ENCODE peak calls at places on chromosomes 16 and 17, in eight cellular contexts. O is Kasumi-1, W is NCI-H1092 treated with DMSO at 0.1 percent for 48 hours, I is A549, E is C1 segment of cervical spinal cord, U is neural crest cell, H is COR-L47, D is GM10248. T is an unnamed sample.
A peak's percentile ranks its signal among the peaks of the same experiment; 100 is the strongest.

GRCh38 chr17:7613769-7614421 is 802 bp downstream of the FXR2 start:
- DNase-seq in O (no peak), W (no peak), I (peak; percentile 54), E (no peak), U (no peak), H (no peak), D (no peak), T (no peak)

GRCh38 chr17:4272213-4272975 is 8.6 kb upstream of the ANKFY1 start:
- DNase-seq in O (no peak), W (no peak), I (no peak), E (no peak), U (no peak), H (no peak), D (no peak), T (no peak)

GRCh38 chr16:84117482-84117843 is 721 bp upstream of the MBTPS1 start:
- DNase-seq in O (peak; percentile 62), W (peak; percentile 39), I (peak; percentile 45), E (no peak), U (no peak), H (peak; percentile 36), D (peak; percentile 47), T (no peak)

GRCh38 chr16:3282103-3282746 is 1.1 kb upstream of the ZNF263 start:
- DNase-seq in O (peak; percentile 39), W (peak; percentile 91), I (no peak), E (no peak), U (no peak), H (peak; percentile 66), D (no peak), T (no peak)

GRCh38 chr17:75087558-75088453 is at the start of gene SLC16A5:
- DNase-seq in O (peak; percentile 93), W (no peak), I (peak; percentile 95), E (peak; percentile 15), U (peak; percentile 65), H (peak; percentile 12), D (peak; percentile 72), T (peak; percentile 21)

GRCh38 chr17:17511293-17511741 is 15.1 kb upstream of the RASD1 start:
- DNase-seq in O (no peak), W (no peak), I (no peak), E (no peak), U (no peak), H (no peak), D (no peak), T (no peak)

GRCh38 chr17:68910256-68910705 is 44.9 kb downstream of the ABCA8 start:
- DNase-seq in O (no peak), W (no peak), I (no peak), E (peak; percentile 74), U (no peak), H (no peak), D (no peak), T (no peak)

GRCh38 chr17:66633322-66633965 is 201.5 kb upstream of the CACNG5 start:
- DNase-seq in O (peak; percentile 98), W (no peak), I (no peak), E (no peak), U (no peak), H (no peak), D (no peak), T (no peak)

GRCh38 chr16:15608398-15609285 is 34.3 kb downstream of the MARF1 start:
- DNase-seq in O (no peak), W (no peak), I (no peak), E (no peak), U (no peak), H (no peak), D (no peak), T (no peak)

GRCh38 chr17:81685108-81685507 is 1.3 kb downstream of the HGS start:
- DNase-seq in O (no peak), W (no peak), I (no peak), E (no peak), U (no peak), H (no peak), D (no peak), T (no peak)

GRCh38 chr16:66008136-66008535 is 358.4 kb upstream of the CDH5 start:
- DNase-seq in O (no peak), W (no peak), I (no peak), E (no peak), U (no peak), H (no peak), D (no peak), T (no peak)

GRCh38 chr17:19703106-19703775 is 13.1 kb downstream of the SLC47A2 start:
- DNase-seq in O (no peak), W (no peak), I (no peak), E (no peak), U (no peak), H (no peak), D (no peak), T (no peak)

GRCh38 chr16:53518550-53519416 is 15.8 kb upstream of the AKTIP start:
- DNase-seq in O (peak; percentile 67), W (no peak), I (no peak), E (no peak), U (no peak), H (no peak), D (peak; percentile 72), T (peak; percentile 71)

GRCh38 chr16:85675528-85675927 is 13.2 kb downstream of the GINS2 start:
- DNase-seq in O (peak; percentile 80), W (peak; percentile 25), I (peak; percentile 45), E (no peak), U (no peak), H (peak; percentile 9), D (no peak), T (no peak)

GRCh38 chr16:62638964-62639861 is 603.0 kb upstream of the CDH8 start:
- DNase-seq in O (peak; percentile 4), W (no peak), I (no peak), E (no peak), U (no peak), H (no peak), D (peak; percentile 20), T (no peak)

GRCh38 chr16:4115209-4115940 is 867 bp downstream of the ADCY9 start:
- DNase-seq in O (peak; percentile 14), W (peak; percentile 29), I (peak; percentile 60), E (no peak), U (peak; percentile 53), H (peak; percentile 51), D (peak; percentile 54), T (peak; percentile 17)